ENCODE peak calls at places on chromosomes 2 and 18, in six cellular contexts. One of them, this sample, is unnamed. For H3K9me3, the result is how much of the 10 kb centered on the place peaks cover.

GRCh38 chr2:148525130-148525529 is 119.4 kb upstream of the EPC2 start:
- DNase-seq in RWPE2: no peak
- DNase-seq in SK-N-SH: no peak
- DNase-seq in AG04450: no peak
- DNase-seq in neural progenitor cell: no peak
- DNase-seq in IMR-90: no peak
- DNase-seq in this sample: no peak

GRCh38 chr2:17543131-17543660 is 2.7 kb downstream of the VSNL1 start:
- DNase-seq in RWPE2: no peak
- DNase-seq in SK-N-SH: no peak
- DNase-seq in AG04450: no peak
- DNase-seq in neural progenitor cell: peak
- DNase-seq in IMR-90: no peak
- DNase-seq in this sample: no peak

GRCh38 chr2:119264781-119265692 is 41.4 kb downstream of the STEAP3 start:
- DNase-seq in RWPE2: no peak
- DNase-seq in SK-N-SH: peak
- DNase-seq in AG04450: no peak
- DNase-seq in neural progenitor cell: peak
- DNase-seq in IMR-90: peak
- DNase-seq in this sample: no peak

GRCh38 chr18:31581498-31582197 is 10.0 kb upstream of the TTR start:
- DNase-seq in RWPE2: no peak
- DNase-seq in SK-N-SH: no peak
- DNase-seq in AG04450: no peak
- DNase-seq in neural progenitor cell: no peak
- DNase-seq in IMR-90: peak
- DNase-seq in this sample: no peak

GRCh38 chr2:69933254-69933828 is 18.4 kb downstream of the MXD1 start:
- DNase-seq in RWPE2: no peak
- DNase-seq in SK-N-SH: no peak
- DNase-seq in AG04450: no peak
- DNase-seq in neural progenitor cell: no peak
- DNase-seq in IMR-90: no peak
- DNase-seq in this sample: no peak

GRCh38 chr18:51361130-51361860 is 163.8 kb upstream of the MEX3C start:
- DNase-seq in RWPE2: no peak
- DNase-seq in SK-N-SH: no peak
- DNase-seq in AG04450: no peak
- DNase-seq in neural progenitor cell: no peak
- DNase-seq in IMR-90: no peak
- DNase-seq in this sample: no peak

GRCh38 chr2:237645261-237645660 is 17.9 kb downstream of the LRRFIP1 start:
- DNase-seq in RWPE2: no peak
- DNase-seq in SK-N-SH: no peak
- DNase-seq in AG04450: no peak
- DNase-seq in neural progenitor cell: no peak
- DNase-seq in IMR-90: no peak
- DNase-seq in this sample: no peak

GRCh38 chr18:24731158-24731557 is 270.7 kb downstream of the HRH4 start:
- DNase-seq in RWPE2: no peak
- DNase-seq in SK-N-SH: no peak
- DNase-seq in AG04450: no peak
- DNase-seq in neural progenitor cell: no peak
- DNase-seq in IMR-90: no peak
- DNase-seq in this sample: no peak

GRCh38 chr2:69059731-69060290 is 46.8 kb downstream of the ANTXR1 start:
- DNase-seq in RWPE2: no peak
- DNase-seq in SK-N-SH: no peak
- DNase-seq in AG04450: no peak
- DNase-seq in neural progenitor cell: no peak
- DNase-seq in IMR-90: peak
- DNase-seq in this sample: no peak

GRCh38 chr18:61554117-61554776 is 221.0 kb downstream of the CDH20 start:
- DNase-seq in RWPE2: peak
- DNase-seq in SK-N-SH: no peak
- DNase-seq in AG04450: no peak
- DNase-seq in neural progenitor cell: no peak
- DNase-seq in IMR-90: no peak
- DNase-seq in this sample: peak

GRCh38 chr2:43006834-43007543 is 214.6 kb upstream of the HAAO start:
- DNase-seq in RWPE2: peak
- DNase-seq in SK-N-SH: no peak
- DNase-seq in AG04450: no peak
- DNase-seq in neural progenitor cell: no peak
- DNase-seq in IMR-90: no peak
- DNase-seq in this sample: no peak

GRCh38 chr18:46324556-46324955 is 220.4 kb downstream of the HAUS1 start:
- DNase-seq in RWPE2: no peak
- DNase-seq in SK-N-SH: peak
- DNase-seq in AG04450: peak
- DNase-seq in neural progenitor cell: no peak
- DNase-seq in IMR-90: peak
- DNase-seq in this sample: no peak

GRCh38 chr18:74050807-74051206 is 96.8 kb downstream of the FBXO15 start:
- DNase-seq in RWPE2: no peak
- DNase-seq in SK-N-SH: no peak
- DNase-seq in AG04450: no peak
- DNase-seq in neural progenitor cell: no peak
- DNase-seq in IMR-90: no peak
- DNase-seq in this sample: no peak

GRCh38 chr2:134623796-134624195 is 95.0 kb downstream of the TMEM163 start:
- DNase-seq in RWPE2: no peak
- DNase-seq in SK-N-SH: no peak
- DNase-seq in AG04450: no peak
- DNase-seq in neural progenitor cell: no peak
- DNase-seq in IMR-90: no peak
- DNase-seq in this sample: no peak

GRCh38 chr2:7916670-7917069 is 765.2 kb upstream of the ID2 start:
- DNase-seq in RWPE2: no peak
- DNase-seq in SK-N-SH: no peak
- DNase-seq in AG04450: no peak
- DNase-seq in neural progenitor cell: no peak
- DNase-seq in IMR-90: no peak
- DNase-seq in this sample: no peak

GRCh38 chr2:183078467-183079334 is at the start of gene DUSP19:
- DNase-seq in RWPE2: peak
- DNase-seq in SK-N-SH: peak
- DNase-seq in AG04450: peak
- DNase-seq in neural progenitor cell: peak
- DNase-seq in IMR-90: peak
- DNase-seq in this sample: peak

GRCh38 chr2:38207168-38207567 is 131.2 kb upstream of the CYP1B1 start:
- DNase-seq in RWPE2: no peak
- DNase-seq in SK-N-SH: no peak
- DNase-seq in AG04450: no peak
- DNase-seq in neural progenitor cell: no peak
- DNase-seq in IMR-90: no peak
- DNase-seq in this sample: no peak

GRCh38 chr2:120434487-120434886 is 88.6 kb downstream of the INHBB start:
- DNase-seq in RWPE2: no peak
- DNase-seq in SK-N-SH: no peak
- DNase-seq in AG04450: no peak
- DNase-seq in neural progenitor cell: peak
- DNase-seq in IMR-90: no peak
- DNase-seq in this sample: no peak

GRCh38 chr2:68849579-68850030 is 21.6 kb downstream of the BMP10 start:
- DNase-seq in RWPE2: no peak
- DNase-seq in SK-N-SH: no peak
- DNase-seq in AG04450: no peak
- DNase-seq in neural progenitor cell: no peak
- DNase-seq in IMR-90: peak
- DNase-seq in this sample: no peak

GRCh38 chr2:120896904-120897303 is 161.2 kb downstream of the GLI2 start:
- DNase-seq in RWPE2: no peak
- DNase-seq in SK-N-SH: no peak
- DNase-seq in AG04450: no peak
- DNase-seq in neural progenitor cell: no peak
- DNase-seq in IMR-90: no peak
- DNase-seq in this sample: no peak

GRCh38 chr18:43869451-43870008 is 592.2 kb upstream of the SYT4 start:
- DNase-seq in RWPE2: no peak
- DNase-seq in SK-N-SH: no peak
- DNase-seq in AG04450: no peak
- DNase-seq in neural progenitor cell: no peak
- DNase-seq in IMR-90: peak
- DNase-seq in this sample: no peak

GRCh38 chr2:39516347-39517101 is 79.4 kb upstream of the MAP4K3 start:
- DNase-seq in RWPE2: no peak
- DNase-seq in SK-N-SH: no peak
- DNase-seq in AG04450: peak
- DNase-seq in neural progenitor cell: peak
- DNase-seq in IMR-90: peak
- DNase-seq in this sample: no peak

GRCh38 chr2:106192752-106193490 is 1.2 kb downstream of the UXS1 start:
- DNase-seq in RWPE2: no peak
- DNase-seq in SK-N-SH: peak
- DNase-seq in AG04450: peak
- DNase-seq in neural progenitor cell: peak
- DNase-seq in IMR-90: peak
- DNase-seq in this sample: peak

GRCh38 chr2:12694990-12695774 is 21.6 kb upstream of the TRIB2 start:
- DNase-seq in RWPE2: no peak
- DNase-seq in SK-N-SH: no peak
- DNase-seq in AG04450: no peak
- DNase-seq in neural progenitor cell: no peak
- DNase-seq in IMR-90: no peak
- DNase-seq in this sample: no peak

GRCh38 chr18:36724591-36725001 is 104.2 kb downstream of the TPGS2 start:
- DNase-seq in RWPE2: no peak
- DNase-seq in SK-N-SH: no peak
- DNase-seq in AG04450: no peak
- DNase-seq in neural progenitor cell: no peak
- DNase-seq in IMR-90: peak
- DNase-seq in this sample: no peak

GRCh38 chr2:181570059-181570458 is 86.8 kb downstream of the CERKL start:
- DNase-seq in RWPE2: no peak
- DNase-seq in SK-N-SH: no peak
- DNase-seq in AG04450: no peak
- DNase-seq in neural progenitor cell: no peak
- DNase-seq in IMR-90: no peak
- DNase-seq in this sample: no peak

GRCh38 chr18:2627821-2628276 is 27.7 kb upstream of the SMCHD1 start:
- DNase-seq in RWPE2: no peak
- DNase-seq in SK-N-SH: no peak
- DNase-seq in AG04450: no peak
- DNase-seq in neural progenitor cell: no peak
- DNase-seq in IMR-90: peak
- DNase-seq in this sample: no peak

GRCh38 chr2:188369365-188369764 is 77.7 kb downstream of the GULP1 start:
- DNase-seq in RWPE2: no peak
- DNase-seq in SK-N-SH: peak
- DNase-seq in AG04450: no peak
- DNase-seq in neural progenitor cell: peak
- DNase-seq in IMR-90: peak
- DNase-seq in this sample: no peak

GRCh38 chr2:18422416-18423165 is 137.9 kb downstream of the RDH14 start:
- DNase-seq in RWPE2: no peak
- DNase-seq in SK-N-SH: no peak
- DNase-seq in AG04450: no peak
- DNase-seq in neural progenitor cell: no peak
- DNase-seq in IMR-90: no peak
- DNase-seq in this sample: no peak

DNA sequence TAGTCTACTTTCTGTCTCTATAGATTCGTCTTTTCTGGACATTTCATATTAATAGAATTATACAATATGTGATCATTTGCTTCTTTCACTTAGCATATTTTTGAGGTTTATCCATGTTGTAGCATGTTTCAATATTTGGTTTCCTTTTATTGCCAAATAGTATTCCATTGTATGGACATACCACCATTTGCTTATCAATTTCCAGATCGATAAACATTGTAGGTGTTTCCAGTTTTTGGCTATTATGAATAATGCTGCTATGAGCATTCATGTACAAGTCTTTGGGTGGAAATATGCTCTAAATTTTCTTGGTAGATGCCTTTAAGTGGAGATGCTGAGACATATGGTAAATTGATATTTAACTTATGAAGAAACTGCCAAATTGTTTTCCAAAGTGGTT is 114.1 kb downstream of the RND3 start:
- DNase-seq in RWPE2: no peak
- DNase-seq in SK-N-SH: no peak
- DNase-seq in AG04450: no peak
- DNase-seq in neural progenitor cell: no peak
- DNase-seq in IMR-90: no peak
- DNase-seq in this sample: no peak
- H3K9me3 ChIP-seq in RWPE2: under half
- H3K9me3 ChIP-seq in SK-N-SH: under half
- H3K9me3 ChIP-seq in AG04450: under half
- H3K9me3 ChIP-seq in neural progenitor cell: under half
- H3K9me3 ChIP-seq in IMR-90: under half
- H3K9me3 ChIP-seq in this sample: under half

DNA sequence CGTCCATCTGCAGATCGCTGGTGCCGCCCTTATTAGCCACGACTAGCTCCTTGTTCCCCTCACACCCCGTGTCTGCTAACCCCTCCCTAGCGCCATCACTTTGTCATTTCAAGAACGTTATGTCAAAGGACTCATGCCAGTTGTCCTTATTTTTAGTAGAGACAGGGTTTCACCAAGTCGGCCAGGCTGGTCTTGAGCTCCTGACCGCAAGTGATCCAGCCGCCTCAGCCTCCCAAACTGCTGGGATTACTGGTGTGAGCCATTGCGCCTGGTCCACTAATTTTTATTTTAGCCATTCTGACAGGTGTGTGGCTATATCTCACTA is 138.9 kb upstream of the HDAC4 start:
- DNase-seq in RWPE2: peak
- DNase-seq in SK-N-SH: no peak
- DNase-seq in AG04450: no peak
- DNase-seq in neural progenitor cell: no peak
- DNase-seq in IMR-90: no peak
- DNase-seq in this sample: no peak
- H3K9me3 ChIP-seq in RWPE2: under half
- H3K9me3 ChIP-seq in SK-N-SH: under half
- H3K9me3 ChIP-seq in AG04450: under half
- H3K9me3 ChIP-seq in neural progenitor cell: under half
- H3K9me3 ChIP-seq in IMR-90: under half
- H3K9me3 ChIP-seq in this sample: under half

DNA sequence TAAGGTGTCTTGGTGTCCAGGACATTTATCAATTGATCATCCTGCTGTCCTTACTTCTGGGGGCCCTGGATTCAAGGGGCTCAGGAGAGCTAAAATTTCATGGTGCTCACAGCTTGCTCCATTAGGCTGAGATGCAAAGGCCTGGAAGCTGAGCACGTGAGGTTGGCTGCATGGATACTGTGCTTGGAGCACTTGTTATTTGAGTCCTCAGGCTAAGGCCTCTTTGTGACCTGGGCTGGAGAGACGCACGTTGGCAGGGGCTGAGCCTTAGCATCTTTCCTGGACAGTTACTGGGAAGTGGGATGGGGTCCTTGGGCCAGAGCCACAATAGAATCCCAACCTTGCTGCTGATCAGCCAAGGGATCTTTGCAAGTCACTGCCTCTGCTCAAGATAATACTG is 151.2 kb upstream of the HS6ST1 start:
- DNase-seq in RWPE2: no peak
- DNase-seq in SK-N-SH: no peak
- DNase-seq in AG04450: no peak
- DNase-seq in neural progenitor cell: no peak
- DNase-seq in IMR-90: no peak
- DNase-seq in this sample: no peak
- H3K9me3 ChIP-seq in RWPE2: under half
- H3K9me3 ChIP-seq in SK-N-SH: under half
- H3K9me3 ChIP-seq in AG04450: half or more
- H3K9me3 ChIP-seq in neural progenitor cell: under half
- H3K9me3 ChIP-seq in IMR-90: under half
- H3K9me3 ChIP-seq in this sample: under half

GRCh38 chr2:213923543-213923942 is 487.3 kb upstream of the VWC2L start:
- DNase-seq in RWPE2: no peak
- DNase-seq in SK-N-SH: no peak
- DNase-seq in AG04450: no peak
- DNase-seq in neural progenitor cell: no peak
- DNase-seq in IMR-90: no peak
- DNase-seq in this sample: no peak
- H3K9me3 ChIP-seq in RWPE2: under half
- H3K9me3 ChIP-seq in SK-N-SH: under half
- H3K9me3 ChIP-seq in AG04450: under half
- H3K9me3 ChIP-seq in neural progenitor cell: under half
- H3K9me3 ChIP-seq in IMR-90: under half
- H3K9me3 ChIP-seq in this sample: under half